ENCODE peak calls at places on chromosomes 16 and 17, in five cellular contexts. N is AG04450; X is IMR-90; M is CD4-positive, alpha-beta T cell; L is HFF-Myc. E is an unnamed sample.

GRCh38 chr17:27808629-27809028 is 8.3 kb upstream of the NOS2 start:
- DNase-seq in N (no peak), X (no peak), M (no peak), L (no peak), E (no peak)

GRCh38 chr16:31131841-31132271 is 3.7 kb downstream of the PRSS8 start:
- DNase-seq in N (no peak), X (no peak), M (no peak), L (no peak), E (no peak)

GRCh38 chr17:31048142-31048541 is 46.6 kb upstream of the NF1 start:
- DNase-seq in N (no peak), X (no peak), M (no peak), L (no peak), E (no peak)

GRCh38 chr17:71033336-71033735 is 864.0 kb downstream of the KCNJ2 start:
- DNase-seq in N (no peak), X (no peak), M (no peak), L (no peak), E (peak)

GRCh38 chr17:48330386-48330785 is 99.6 kb downstream of the SKAP1 start:
- DNase-seq in N (no peak), X (no peak), M (no peak), L (no peak), E (no peak)

GRCh38 chr17:66673668-66674276 is 161.1 kb upstream of the CACNG5 start:
- DNase-seq in N (peak), X (peak), M (peak), L (peak), E (peak)

GRCh38 chr17:57782051-57782490 is 37.0 kb upstream of the CCDC182 start:
- DNase-seq in N (no peak), X (no peak), M (no peak), L (no peak), E (no peak)

GRCh38 chr16:30778549-30779244 is 8.3 kb downstream of the ZNF629 start:
- DNase-seq in N (no peak), X (peak), M (no peak), L (no peak), E (peak)

GRCh38 chr17:3984719-3985444 is 20.6 kb upstream of the ATP2A3 start:
- DNase-seq in N (no peak), X (no peak), M (no peak), L (no peak), E (no peak)

GRCh38 chr17:6712058-6712853 is 913 bp downstream of the SLC13A5 start:
- DNase-seq in N (no peak), X (no peak), M (no peak), L (no peak), E (peak)

GRCh38 chr17:83124871-83125514 is 45.6 kb downstream of the METRNL start:
- DNase-seq in N (no peak), X (no peak), M (no peak), L (no peak), E (no peak)

GRCh38 chr17:35775583-35775982 is 14.9 kb downstream of the C17orf50 start:
- DNase-seq in N (no peak), X (no peak), M (no peak), L (no peak), E (no peak)

GRCh38 chr16:87086156-87086555 is 231.0 kb downstream of the C16orf95 start:
- DNase-seq in N (no peak), X (peak), M (no peak), L (peak), E (no peak)

GRCh38 chr17:2174471-2175293 is 119.8 kb downstream of the HIC1 start:
- DNase-seq in N (peak), X (peak), M (no peak), L (no peak), E (peak)
- TF ChIP-seq CTCF in N (no peak), X (peak), M (no peak), L (no peak), E (no peak)

GRCh38 chr17:46854515-46854914 is 3.1 kb downstream of the WNT9B start:
- DNase-seq in N (no peak), X (no peak), M (no peak), L (no peak), E (no peak)

GRCh38 chr17:46848534-46848933 is 2.8 kb upstream of the WNT9B start:
- DNase-seq in N (no peak), X (no peak), M (no peak), L (no peak), E (no peak)

GRCh38 chr17:46853896-46854444 is 2.6 kb downstream of the WNT9B start:
- DNase-seq in N (no peak), X (peak), M (no peak), L (no peak), E (no peak)

GRCh38 chr17:46850688-46851028 is 725 bp upstream of the WNT9B start:
- DNase-seq in N (no peak), X (no peak), M (no peak), L (no peak), E (no peak)

GRCh38 chr17:46851029-46851741 is at the start of gene WNT9B:
- DNase-seq in N (no peak), X (no peak), M (no peak), L (no peak), E (peak)
- TF ChIP-seq CTCF in N (no peak), X (peak), M (no peak), L (no peak), E (no peak)

GRCh38 chr16:75096730-75097129 is 19.9 kb downstream of the LDHD start:
- DNase-seq in N (no peak), X (no peak), M (no peak), L (no peak), E (no peak)
- TF ChIP-seq CTCF in N (peak), X (peak), M (no peak), L (peak), E (peak)

GRCh38 chr17:73782231-73782630 is 138.0 kb upstream of the SDK2 start:
- DNase-seq in N (no peak), X (no peak), M (no peak), L (no peak), E (no peak)
- TF ChIP-seq CTCF in N (no peak), X (no peak), M (no peak), L (no peak), E (no peak)

DNA sequence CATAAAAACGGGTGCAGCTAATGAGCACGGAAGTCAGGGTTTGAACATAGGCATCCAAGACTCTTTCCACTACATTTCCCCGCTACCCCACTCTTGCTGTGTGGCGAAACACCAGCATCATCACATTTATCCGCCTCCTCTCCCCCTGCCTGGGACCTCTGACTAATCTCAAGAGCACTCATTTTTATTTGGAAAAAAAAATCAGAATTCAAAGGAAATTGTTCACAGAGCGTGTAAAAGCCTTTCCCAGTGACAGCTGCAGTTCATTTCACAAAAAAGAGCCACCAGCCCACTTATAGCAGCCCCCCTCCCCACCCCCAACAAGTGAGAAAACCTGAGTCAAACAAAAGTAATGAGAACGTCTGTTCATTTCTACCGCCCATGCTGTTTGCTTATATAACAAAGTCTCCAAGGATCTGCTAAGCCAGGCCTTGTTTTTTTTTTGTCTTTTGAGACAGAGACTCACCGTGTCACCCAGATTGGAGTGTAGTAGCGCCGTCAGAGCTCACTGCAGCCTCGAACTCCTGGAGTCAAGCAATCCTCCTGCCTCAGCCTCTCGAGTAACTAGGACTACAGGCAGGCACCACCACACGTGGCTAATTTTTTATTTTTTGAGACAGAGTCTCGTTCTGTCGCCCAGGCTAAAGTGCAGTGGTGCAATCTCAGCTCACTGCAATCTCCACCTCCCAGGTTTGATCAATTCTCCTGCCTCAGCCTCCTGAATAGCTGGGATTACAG is 48.3 kb upstream of the HAPSTR1 start:
- DNase-seq in N (peak), X (peak), M (no peak), L (no peak), E (no peak)
- TF ChIP-seq CTCF in N (no peak), X (no peak), M (no peak), L (no peak), E (no peak)

GRCh38 chr16:583470-583814 is 6.4 kb upstream of the RAB40C start:
- DNase-seq in N (no peak), X (no peak), M (no peak), L (no peak), E (no peak)
- TF ChIP-seq CTCF in N (no peak), X (no peak), M (no peak), L (no peak), E (no peak)

GRCh38 chr16:58284488-58284887 is 10.3 kb downstream of the PRSS54 start:
- DNase-seq in N (no peak), X (no peak), M (no peak), L (no peak), E (no peak)
- TF ChIP-seq CTCF in N (no peak), X (no peak), M (no peak), L (no peak), E (no peak)

GRCh38 chr17:65530158-65530984 is 31.1 kb downstream of the AXIN2 start:
- DNase-seq in N (no peak), X (no peak), M (no peak), L (no peak), E (no peak)

GRCh38 chr17:65530985-65531507 is 30.4 kb downstream of the AXIN2 start:
- DNase-seq in N (peak), X (peak), M (no peak), L (peak), E (peak)

GRCh38 chr17:65532491-65532890 is 29.0 kb downstream of the AXIN2 start:
- DNase-seq in N (no peak), X (no peak), M (no peak), L (no peak), E (no peak)

GRCh38 chr17:65533056-65533745 is 28.2 kb downstream of the AXIN2 start:
- DNase-seq in N (no peak), X (no peak), M (no peak), L (no peak), E (no peak)

GRCh38 chr17:65531508-65532431 is 29.7 kb downstream of the AXIN2 start:
- DNase-seq in N (peak), X (peak), M (no peak), L (peak), E (peak)
- TF ChIP-seq CTCF in N (peak), X (peak), M (no peak), L (peak), E (peak)